ENCODE peak calls at places on chromosome 7, in six cellular contexts. L is NCI-H2029; E is neural crest cell; D is stimulated activated CD4-positive, alpha-beta T cell treated with anti-CD3 and anti-CD28 coated beads, TNF-alpha, amount 100 ng/mL, for 4 hours; S is OCI-LY7; P is NCI-H2081. B is an unnamed sample.

GRCh38 chr7:78007231-78007630 is 208.7 kb downstream of the PHTF2 start:
- DNase-seq in P (no peak), L (no peak), E (no peak), D (no peak), S (no peak), B (no peak)

GRCh38 chr7:27196287-27196739 is 3.6 kb downstream of the HOXA13 start:
- DNase-seq in L (peak), P (peak), D (peak), E (peak), S (peak), B (peak)

GRCh38 chr7:38182450-38182849 is 4.4 kb downstream of the STARD3NL start:
- DNase-seq in S (no peak), L (no peak), P (no peak), D (no peak), E (no peak), B (no peak)

GRCh38 chr7:116571037-116571436 is 46.2 kb downstream of the CAV1 start:
- DNase-seq in L (no peak), P (no peak), E (no peak), S (no peak), D (no peak), B (no peak)

GRCh38 chr7:159056722-159057121 is 87.9 kb downstream of the VIPR2 start:
- DNase-seq in P (no peak), L (no peak), D (no peak), S (no peak), E (no peak), B (no peak)

GRCh38 chr7:38950309-38950708 is 27.4 kb upstream of the POU6F2 start:
- DNase-seq in D (no peak), P (no peak), L (no peak), E (no peak), S (no peak), B (no peak)

GRCh38 chr7:159045839-159046238 is 98.8 kb downstream of the VIPR2 start:
- DNase-seq in D (no peak), P (no peak), S (no peak), E (no peak), L (no peak), B (no peak)

GRCh38 chr7:140475747-140476333 is 3.5 kb downstream of the MKRN1 start:
- DNase-seq in D (no peak), L (peak), E (peak), P (peak), S (peak), B (peak)

GRCh38 chr7:137652721-137653120 is 194.1 kb downstream of the DGKI start:
- DNase-seq in D (no peak), P (no peak), E (no peak), L (no peak), S (no peak), B (no peak)

GRCh38 chr7:32948202-32948601 is 9.0 kb upstream of the FKBP9 start:
- DNase-seq in S (peak), P (no peak), D (no peak), L (no peak), E (no peak), B (no peak)

GRCh38 chr7:157337316-157338149 is 729 bp downstream of the DNAJB6 start:
- DNase-seq in E (peak), P (peak), S (peak), D (peak), L (no peak), B (peak)

GRCh38 chr7:41385996-41386395 is 316.9 kb downstream of the INHBA start:
- DNase-seq in L (no peak), D (no peak), P (no peak), E (no peak), S (no peak), B (no peak)

GRCh38 chr7:55567495-55568070 is 4.7 kb downstream of the VOPP1 start:
- DNase-seq in L (peak), E (no peak), P (peak), D (no peak), S (no peak), B (no peak)

GRCh38 chr7:45652630-45653029 is 78.5 kb downstream of the ADCY1 start:
- DNase-seq in S (no peak), E (no peak), L (no peak), D (no peak), P (no peak), B (no peak)

GRCh38 chr7:43481905-43482678 is 100.8 kb upstream of the STK17A start:
- DNase-seq in D (no peak), S (no peak), E (no peak), P (no peak), L (no peak), B (no peak)

B was measured in pons.